ENCODE peak calls at places on chromosomes 4 and X, in four cellular contexts. H is A549, S is SK-N-SH, G is HepG2. B is an unnamed sample. For H3K9me3, the result is how much of the 10 kb centered on the place peaks cover.

GRCh38 chrX:6095469-6095868 is 133.2 kb downstream of the NLGN4X start:
- DNase-seq in H (peak), S (peak), G (no peak), B (no peak)

GRCh38 chrX:38260231-38260630 is 39.6 kb upstream of the SRPX start:
- DNase-seq in H (peak), S (peak), G (peak), B (no peak)

GRCh38 chr4:81352476-81352875 is 119.2 kb downstream of the RASGEF1B start:
- DNase-seq in H (no peak), S (no peak), G (no peak), B (no peak)

GRCh38 chr4:154120277-154120676 is 331.4 kb upstream of the SFRP2 start:
- DNase-seq in H (no peak), S (no peak), G (no peak), B (no peak)

GRCh38 chrX:48558270-48558669 is 16.0 kb upstream of the RBM3 start:
- DNase-seq in H (peak), S (no peak), G (no peak), B (no peak)

GRCh38 chr4:79663157-79663556 is 255.1 kb upstream of the GK2 start:
- DNase-seq in H (no peak), S (no peak), G (no peak), B (no peak)

GRCh38 chr4:153166971-153167501 is 37.2 kb upstream of the TRIM2 start:
- DNase-seq in H (no peak), S (no peak), G (peak), B (no peak)

GRCh38 chr4:151322565-151322964 is 2.8 kb downstream of the SH3D19 start:
- DNase-seq in H (no peak), S (no peak), G (no peak), B (no peak)

GRCh38 chr4:38967260-38968095 is 64.7 kb downstream of the TMEM156 start:
- DNase-seq in H (peak), S (no peak), G (peak), B (no peak)

GRCh38 chr4:87633239-87633638 is 16.8 kb upstream of the DMP1 start:
- DNase-seq in H (peak), S (peak), G (no peak), B (no peak)

GRCh38 chrX:134761788-134762187 is 103.5 kb upstream of the PLAC1 start:
- DNase-seq in H (peak), S (peak), G (peak), B (no peak)

GRCh38 chr4:158856852-158857251 is 88.0 kb downstream of the FNIP2 start:
- DNase-seq in H (peak), S (peak), G (peak), B (no peak)

GRCh38 chr4:106320235-106320634 is 3.9 kb downstream of the AIMP1 start:
- DNase-seq in H (no peak), S (no peak), G (no peak), B (no peak)

GRCh38 chr4:67087897-67088296 is 457.4 kb downstream of the CENPC start:
- DNase-seq in H (peak), S (peak), G (peak), B (no peak)

GRCh38 chr4:159175165-159175988 is 72.5 kb downstream of the RAPGEF2 start:
- DNase-seq in H (peak), S (peak), G (peak), B (peak)

GRCh38 chr4:3344596-3344995 is 51.8 kb downstream of the RGS12 start:
- DNase-seq in H (no peak), S (no peak), G (no peak), B (no peak)

GRCh38 chrX:101385795-101386541 is at the start of gene BTK:
- DNase-seq in H (no peak), S (no peak), G (no peak), B (peak)

GRCh38 chrX:120453985-120454384 is 15.1 kb downstream of the LAMP2 start:
- DNase-seq in H (no peak), S (no peak), G (no peak), B (no peak)
- TF ChIP-seq PBX3 in H (no peak), S (peak), G (no peak), B (no peak)

GRCh38 chr4:92253550-92253949 is 50.2 kb upstream of the GRID2 start:
- DNase-seq in H (no peak), S (no peak), G (no peak), B (no peak)
- H3K9me3 ChIP-seq in H (under half), S (under half), G (half or more), B (under half)

DNA sequence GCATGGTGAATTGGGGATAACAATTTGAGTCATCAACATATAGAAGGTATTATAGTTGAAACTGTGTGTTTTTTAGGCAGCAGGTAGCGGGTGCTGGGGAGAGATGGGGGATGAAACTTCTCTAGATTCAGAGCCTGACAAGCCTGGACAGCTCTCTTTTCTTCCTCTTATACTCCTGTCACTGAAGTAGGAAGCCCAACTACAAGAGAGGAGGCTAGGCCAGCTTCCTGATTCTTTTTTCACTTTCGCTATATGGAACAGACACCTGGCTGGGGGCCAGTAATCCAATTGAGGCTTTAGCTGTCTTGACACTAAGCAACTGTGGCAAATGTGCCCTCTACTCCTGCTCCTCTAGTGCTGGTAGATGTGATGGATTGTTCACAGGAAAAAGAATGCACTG is 69.2 kb downstream of the PHKA1 start:
- DNase-seq in H (no peak), S (no peak), G (no peak), B (no peak)
- TF ChIP-seq PBX3 in H (no peak), S (no peak), G (no peak), B (no peak)

GRCh38 chrX:1860936-1861670 is 246.2 kb downstream of the ASMT start:
- DNase-seq in H (no peak), S (no peak), G (no peak), B (no peak)
- H3K9me3 ChIP-seq in H (under half), S (under half), G (under half), B (under half)

GRCh38 chr4:76546282-76547166 is 111.5 kb downstream of the SHROOM3 start:
- DNase-seq in H (no peak), S (no peak), G (no peak), B (no peak)
- TF ChIP-seq PBX3 in H (no peak), S (peak), G (no peak), B (no peak)